ENCODE peak calls at places on chromosomes 6 and 20, in six cellular contexts. K, C, T, D, I and H are unnamed samples.
A peak's percentile ranks its signal among the peaks of the same experiment; 100 is the strongest.

GRCh38 chr6:135568366-135568765 is 70.8 kb upstream of the AHI1 start:
- DNase-seq in K (peak; percentile 79), C (no peak), T (peak; percentile 93), D (peak; percentile 73), I (peak; percentile 7), H (no peak)

GRCh38 chr20:64105846-64106434 is 1.4 kb downstream of the NPBWR2 start:
- DNase-seq in K (no peak), C (no peak), T (no peak), D (no peak), I (no peak), H (no peak)

GRCh38 chr6:53095716-53096115 is 30.5 kb downstream of the FBXO9 start:
- DNase-seq in K (no peak), C (no peak), T (no peak), D (no peak), I (no peak), H (no peak)

GRCh38 chr6:163752446-163752845 is 337.9 kb downstream of the QKI start:
- DNase-seq in K (no peak), C (no peak), T (no peak), D (no peak), I (no peak), H (no peak)

GRCh38 chr6:22752522-22752921 is 183.2 kb downstream of the HDGFL1 start:
- DNase-seq in K (no peak), C (no peak), T (no peak), D (no peak), I (no peak), H (no peak)

GRCh38 chr20:63134201-63134612 is 81.7 kb downstream of the YTHDF1 start:
- DNase-seq in K (no peak), C (no peak), T (no peak), D (no peak), I (no peak), H (no peak)

GRCh38 chr20:44396369-44396768 is 40.9 kb downstream of the HNF4A start:
- DNase-seq in K (no peak), C (no peak), T (no peak), D (no peak), I (no peak), H (no peak)

GRCh38 chr20:8431538-8432434 is 299.7 kb downstream of the PLCB1 start:
- DNase-seq in K (no peak), C (peak; percentile 24), T (no peak), D (no peak), I (no peak), H (no peak)

GRCh38 chr20:17610566-17611289 is 40.9 kb downstream of the DSTN start:
- DNase-seq in K (no peak), C (peak; percentile 68), T (peak; percentile 31), D (no peak), I (no peak), H (peak; percentile 74)

GRCh38 chr6:164133095-164133494 is 718.6 kb downstream of the QKI start:
- DNase-seq in K (no peak), C (no peak), T (no peak), D (no peak), I (no peak), H (no peak)

GRCh38 chr6:121482004-121482693 is 46.7 kb downstream of the GJA1 start:
- DNase-seq in K (peak; percentile 24), C (no peak), T (peak; percentile 89), D (peak; percentile 27), I (no peak), H (no peak)

GRCh38 chr6:13892007-13892640 is 32.6 kb upstream of the RNF182 start:
- DNase-seq in K (no peak), C (no peak), T (no peak), D (no peak), I (no peak), H (no peak)

GRCh38 chr20:35620818-35621559 is 5.4 kb downstream of the SPAG4 start:
- DNase-seq in K (no peak), C (no peak), T (no peak), D (no peak), I (no peak), H (no peak)

GRCh38 chr6:88983532-88983931 is 20.1 kb upstream of the RNGTT start:
- DNase-seq in K (no peak), C (no peak), T (peak; percentile 37), D (no peak), I (no peak), H (no peak)

GRCh38 chr6:40568062-40568708 is 19.0 kb downstream of the LRFN2 start:
- DNase-seq in K (no peak), C (no peak), T (no peak), D (no peak), I (no peak), H (no peak)